ENCODE peak calls at places on chromosome 20, in ten cellular contexts. U is SK-N-DZ; B is RKO; N is NCI-H774; P is activated T-helper 1 cell treated with anti-CD3 and anti-CD28 coated beads, Interleukin-2, amount 50 U/mL, for 16 hours; L is transverse colon; V is naive thymus-derived CD4-positive, alpha-beta T cell; M is T-helper 17 cell; Q is hepatocyte; J is stimulated activated CD4-positive, alpha-beta T cell treated with anti-CD3 and anti-CD28 coated beads, Interleukin-12 subunit alpha, Interleukin-12 subunit beta, amount 100 ng/mL, for 24 hours. E is an unnamed sample.
A peak's percentile ranks its signal among the peaks of the same experiment; 100 is the strongest.

GRCh38 chr20:44336086-44336485 is 757 bp upstream of the R3HDML start:
- DNase-seq in U (no peak), B (no peak), N (no peak), P (no peak), L (no peak), V (no peak), M (no peak), Q (no peak), J (no peak), E (no peak)

GRCh38 chr20:63935447-63935846 is 20.8 kb downstream of the UCKL1 start:
- DNase-seq in U (no peak), B (no peak), N (no peak), P (no peak), L (no peak), V (no peak), M (no peak), Q (no peak), J (no peak), E (no peak)

GRCh38 chr20:58793512-58794420 is 56.9 kb downstream of the GNAS-AS1 start:
- DNase-seq in U (no peak), B (no peak), N (no peak), P (no peak), L (no peak), V (no peak), M (no peak), Q (no peak), J (no peak), E (no peak)

GRCh38 chr20:35008411-35009342 is 53.0 kb downstream of the MYH7B start:
- DNase-seq in U (no peak), B (no peak), N (no peak), P (no peak), L (peak; percentile 4), V (no peak), M (no peak), Q (no peak), J (no peak), E (no peak)

GRCh38 chr20:37081717-37082289 is 14.0 kb downstream of the RBL1 start:
- DNase-seq in U (no peak), B (no peak), N (no peak), P (no peak), L (peak; percentile 17), V (peak; percentile 60), M (no peak), Q (no peak), J (no peak), E (peak; percentile 4)

GRCh38 chr20:47489448-47489872 is 12.2 kb upstream of the NCOA3 start:
- DNase-seq in U (no peak), B (no peak), N (no peak), P (no peak), L (peak; percentile 37), V (peak; percentile 19), M (peak; percentile 11), Q (no peak), J (no peak), E (peak; percentile 67)

GRCh38 chr20:14454296-14454695 is 116.9 kb upstream of the FLRT3 start:
- DNase-seq in U (no peak), B (no peak), N (no peak), P (no peak), L (no peak), V (no peak), M (no peak), Q (no peak), J (no peak), E (no peak)

GRCh38 chr20:47857142-47857993 is 72.1 kb upstream of the SULF2 start:
- DNase-seq in U (peak; percentile 72), B (no peak), N (no peak), P (no peak), L (no peak), V (no peak), M (no peak), Q (peak; percentile 51), J (no peak), E (no peak)

GRCh38 chr20:63057133-63058117 is 50.7 kb upstream of the BHLHE23 start:
- DNase-seq in U (no peak), B (no peak), N (no peak), P (no peak), L (no peak), V (no peak), M (no peak), Q (no peak), J (no peak), E (no peak)

E was measured in naive B cell.